ENCODE peak calls at places on chromosomes 6 and 20, in seven cellular contexts. V is MM.1S, F is fibroblast of lung, Q is neuronal stem cell, P is H9, H is keratinocyte, I is K562. O is an unnamed sample.

GRCh38 chr6:7914991-7915789 is 4.6 kb upstream of the TXNDC5 start:
- DNase-seq in V (no peak), F (peak), Q (no peak), P (no peak), H (no peak), I (no peak), O (peak)

GRCh38 chr6:16684896-16685554 is 76.2 kb downstream of the ATXN1 start:
- DNase-seq in V (no peak), F (peak), Q (no peak), P (no peak), H (no peak), I (no peak), O (no peak)

GRCh38 chr6:147274776-147275175 is 70.6 kb downstream of the STXBP5 start:
- DNase-seq in V (no peak), F (no peak), Q (no peak), P (no peak), H (no peak), I (no peak), O (no peak)

GRCh38 chr6:155026366-155027045 is 31.4 kb downstream of the TIAM2 start:
- DNase-seq in V (no peak), F (peak), Q (no peak), P (no peak), H (peak), I (no peak), O (no peak)

GRCh38 chr6:158517038-158517437 is 42.9 kb upstream of the TMEM181 start:
- DNase-seq in V (no peak), F (no peak), Q (no peak), P (no peak), H (no peak), I (no peak), O (no peak)

GRCh38 chr6:137271245-137272183 is 52.3 kb upstream of the IFNGR1 start:
- DNase-seq in V (peak), F (peak), Q (peak), P (no peak), H (no peak), I (no peak), O (peak)

GRCh38 chr20:37364927-37365272 is 19.0 kb downstream of the SRC start:
- DNase-seq in V (no peak), F (no peak), Q (no peak), P (no peak), H (no peak), I (no peak), O (peak)

GRCh38 chr6:137868721-137869631 is 1.9 kb downstream of the TNFAIP3 start:
- DNase-seq in V (no peak), F (no peak), Q (no peak), P (no peak), H (no peak), I (no peak), O (peak)

GRCh38 chr6:11596640-11597237 is 59.2 kb downstream of the TMEM170B start:
- DNase-seq in V (no peak), F (no peak), Q (no peak), P (no peak), H (no peak), I (no peak), O (no peak)

GRCh38 chr6:166418691-166419143 is 36.0 kb upstream of the MPC1 start:
- DNase-seq in V (no peak), F (no peak), Q (no peak), P (no peak), H (no peak), I (no peak), O (no peak)

GRCh38 chr6:120410586-120410985 is 923.7 kb downstream of the TBC1D32 start:
- DNase-seq in V (no peak), F (no peak), Q (no peak), P (no peak), H (no peak), I (no peak), O (no peak)

GRCh38 chr6:14711056-14711703 is 534.7 kb upstream of the JARID2 start:
- DNase-seq in V (peak), F (peak), Q (no peak), P (peak), H (peak), I (peak), O (peak)

GRCh38 chr6:13406781-13407180 is 78.4 kb upstream of the TBC1D7 start:
- DNase-seq in V (no peak), F (no peak), Q (no peak), P (no peak), H (no peak), I (no peak), O (no peak)

GRCh38 chr6:170205534-170206316 is 85.2 kb downstream of the DLL1 start:
- DNase-seq in V (no peak), F (no peak), Q (no peak), P (peak), H (no peak), I (no peak), O (no peak)

GRCh38 chr6:136582702-136583471 is 32.7 kb upstream of the MAP7 start:
- DNase-seq in V (peak), F (peak), Q (no peak), P (no peak), H (no peak), I (peak), O (no peak)

GRCh38 chr20:19699132-19699971 is 58.7 kb upstream of the RIN2 start:
- DNase-seq in V (no peak), F (peak), Q (no peak), P (no peak), H (peak), I (no peak), O (no peak)

GRCh38 chr6:87705070-87705691 is 3.1 kb upstream of the AKIRIN2 start:
- DNase-seq in V (no peak), F (peak), Q (no peak), P (no peak), H (no peak), I (no peak), O (no peak)

GRCh38 chr6:101386982-101387381 is 6.5 kb upstream of the GRIK2 start:
- DNase-seq in V (no peak), F (no peak), Q (no peak), P (peak), H (no peak), I (no peak), O (no peak)

GRCh38 chr6:52576392-52577021 is 353 bp downstream of the TRAM2 start:
- DNase-seq in V (peak), F (peak), Q (peak), P (peak), H (no peak), I (peak), O (peak)

GRCh38 chr6:45378324-45378926 is 691 bp upstream of the SUPT3H start:
- DNase-seq in V (peak), F (no peak), Q (no peak), P (no peak), H (no peak), I (no peak), O (peak)

GRCh38 chr6:81547149-81547548 is 205.3 kb downstream of the TENT5A start:
- DNase-seq in V (no peak), F (no peak), Q (no peak), P (no peak), H (no peak), I (no peak), O (no peak)

GRCh38 chr6:41430875-41431274 is 95.5 kb downstream of the NCR2 start:
- DNase-seq in V (no peak), F (peak), Q (no peak), P (no peak), H (no peak), I (no peak), O (no peak)

GRCh38 chr6:110357696-110358535 is at the start of gene METTL24:
- DNase-seq in V (no peak), F (no peak), Q (no peak), P (peak), H (no peak), I (no peak), O (no peak)

GRCh38 chr6:106360989-106361430 is 493 bp downstream of the CRYBG1 start:
- DNase-seq in V (no peak), F (no peak), Q (peak), P (peak), H (no peak), I (no peak), O (no peak)

GRCh38 chr6:5361371-5361770 is 100.1 kb downstream of the FARS2 start:
- DNase-seq in V (no peak), F (peak), Q (no peak), P (no peak), H (no peak), I (no peak), O (no peak)

GRCh38 chr6:12354499-12354898 is 64.3 kb downstream of the EDN1 start:
- DNase-seq in V (no peak), F (peak), Q (no peak), P (peak), H (peak), I (no peak), O (peak)

GRCh38 chr6:169999367-169999766 is 247.9 kb downstream of the ERMARD start:
- DNase-seq in V (no peak), F (no peak), Q (no peak), P (peak), H (no peak), I (no peak), O (no peak)

GRCh38 chr20:11387189-11387754 is 530.4 kb upstream of the BTBD3 start:
- DNase-seq in V (no peak), F (peak), Q (no peak), P (no peak), H (peak), I (no peak), O (no peak)

GRCh38 chr20:50772418-50773185 is 22.3 kb upstream of the BCAS4 start:
- DNase-seq in V (no peak), F (no peak), Q (no peak), P (peak), H (no peak), I (no peak), O (no peak)

GRCh38 chr6:125798734-125799510 is 8.2 kb downstream of the NCOA7 start:
- DNase-seq in V (peak), F (peak), Q (no peak), P (no peak), H (no peak), I (no peak), O (peak)

GRCh38 chr6:134379086-134379485 is 61.2 kb upstream of the SGK1 start:
- DNase-seq in V (no peak), F (no peak), Q (no peak), P (peak), H (peak), I (no peak), O (peak)

GRCh38 chr6:133040025-133040838 is 200.9 kb upstream of the EYA4 start:
- DNase-seq in V (peak), F (peak), Q (no peak), P (no peak), H (no peak), I (no peak), O (no peak)

GRCh38 chr6:137571854-137572253 is 77.7 kb upstream of the OLIG3 start:
- DNase-seq in V (peak), F (peak), Q (peak), P (peak), H (no peak), I (peak), O (peak)

GRCh38 chr20:31641391-31641790 is 3.7 kb downstream of the COX4I2 start:
- DNase-seq in V (no peak), F (no peak), Q (no peak), P (no peak), H (no peak), I (no peak), O (no peak)

GRCh38 chr6:149094156-149094555 is 223.4 kb upstream of the TAB2 start:
- DNase-seq in V (no peak), F (peak), Q (no peak), P (no peak), H (no peak), I (no peak), O (no peak)

GRCh38 chr6:56156643-56157042 is 90.7 kb downstream of the COL21A1 start:
- DNase-seq in V (no peak), F (peak), Q (no peak), P (no peak), H (no peak), I (no peak), O (no peak)

GRCh38 chr6:5606546-5606945 is 345.2 kb downstream of the FARS2 start:
- DNase-seq in V (no peak), F (peak), Q (no peak), P (no peak), H (no peak), I (no peak), O (no peak)

GRCh38 chr6:149846321-149846720 is 17.8 kb downstream of the LRP11 start:
- DNase-seq in V (no peak), F (peak), Q (no peak), P (no peak), H (no peak), I (no peak), O (no peak)

GRCh38 chr6:106309024-106309423 is 16.5 kb downstream of the ATG5 start:
- DNase-seq in V (no peak), F (peak), Q (no peak), P (no peak), H (no peak), I (no peak), O (no peak)

DNA sequence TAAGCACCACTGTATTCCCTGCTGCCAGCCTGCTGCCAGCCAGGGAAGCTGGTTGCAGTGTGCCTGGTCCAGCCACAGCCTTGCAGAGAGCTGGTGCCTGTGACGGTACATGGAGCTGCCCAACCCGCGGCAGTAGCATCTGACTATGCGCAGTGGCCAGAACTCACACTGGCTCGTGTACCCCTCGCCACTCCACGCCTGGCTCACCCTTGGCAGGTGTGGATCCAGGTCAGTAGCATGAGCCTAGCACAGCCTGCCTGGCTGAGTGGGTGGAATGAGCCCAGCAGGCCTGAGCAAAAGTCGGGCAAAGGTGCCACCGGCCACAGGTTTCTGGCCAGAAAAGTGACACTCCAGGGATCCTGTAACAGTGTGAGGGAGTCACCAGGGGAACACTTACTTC is 361.7 kb upstream of the MAP3K7 start:
- DNase-seq in V (no peak), F (no peak), Q (no peak), P (no peak), H (no peak), I (no peak), O (no peak)
- H3K9ac ChIP-seq in V (no peak), F (no peak), Q (no peak), P (no peak), H (no peak), I (no peak), O (no peak)

DNA sequence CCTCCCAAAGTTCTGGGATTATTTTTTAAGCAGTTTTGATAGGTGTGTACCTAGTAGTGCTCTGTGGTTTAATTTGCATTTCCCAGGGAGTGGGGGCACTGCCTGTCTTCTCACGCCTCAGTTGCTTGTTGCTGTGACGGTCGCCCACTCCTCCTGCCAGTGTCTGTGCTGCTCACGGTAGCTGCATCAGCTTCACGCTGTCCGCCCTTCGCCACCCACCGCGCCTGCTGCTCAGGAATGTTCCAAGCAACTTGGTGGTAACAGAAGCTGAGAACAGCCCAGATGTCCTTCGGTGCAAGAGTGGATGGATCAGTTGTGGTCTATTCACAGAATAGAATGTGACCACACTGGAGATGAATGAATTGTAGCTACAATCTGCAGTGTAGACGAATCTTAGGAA is 22.9 kb downstream of the DNAJC5 start:
- DNase-seq in V (no peak), F (peak), Q (no peak), P (no peak), H (no peak), I (no peak), O (no peak)
- H3K9ac ChIP-seq in V (no peak), F (no peak), Q (peak), P (no peak), H (no peak), I (no peak), O (no peak)

DNA sequence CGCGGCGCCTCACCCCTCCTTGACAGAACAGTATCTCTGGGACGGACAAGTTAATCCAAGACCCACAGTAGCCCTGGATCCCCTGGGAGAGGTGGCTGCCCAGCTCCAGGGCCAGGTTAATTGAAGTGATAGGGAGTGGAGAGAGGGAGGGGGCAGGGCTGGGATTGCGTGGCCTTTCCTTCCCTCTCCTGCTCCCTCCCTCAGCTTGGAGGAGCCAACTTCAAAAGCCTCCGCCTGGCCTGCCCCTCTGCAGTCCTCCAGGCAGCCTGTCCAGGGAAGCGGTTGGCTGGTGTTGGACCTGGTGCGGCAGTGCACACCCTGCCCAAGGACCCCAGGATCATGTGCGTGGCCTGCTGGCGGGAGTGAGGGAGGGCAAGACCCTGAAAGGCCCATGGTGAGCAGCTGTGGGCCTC is at the start of gene C20orf204:
- DNase-seq in V (no peak), F (no peak), Q (no peak), P (peak), H (no peak), I (peak), O (no peak)
- H3K9ac ChIP-seq in V (no peak), F (no peak), Q (peak), P (no peak), H (no peak), I (peak), O (no peak)

DNA sequence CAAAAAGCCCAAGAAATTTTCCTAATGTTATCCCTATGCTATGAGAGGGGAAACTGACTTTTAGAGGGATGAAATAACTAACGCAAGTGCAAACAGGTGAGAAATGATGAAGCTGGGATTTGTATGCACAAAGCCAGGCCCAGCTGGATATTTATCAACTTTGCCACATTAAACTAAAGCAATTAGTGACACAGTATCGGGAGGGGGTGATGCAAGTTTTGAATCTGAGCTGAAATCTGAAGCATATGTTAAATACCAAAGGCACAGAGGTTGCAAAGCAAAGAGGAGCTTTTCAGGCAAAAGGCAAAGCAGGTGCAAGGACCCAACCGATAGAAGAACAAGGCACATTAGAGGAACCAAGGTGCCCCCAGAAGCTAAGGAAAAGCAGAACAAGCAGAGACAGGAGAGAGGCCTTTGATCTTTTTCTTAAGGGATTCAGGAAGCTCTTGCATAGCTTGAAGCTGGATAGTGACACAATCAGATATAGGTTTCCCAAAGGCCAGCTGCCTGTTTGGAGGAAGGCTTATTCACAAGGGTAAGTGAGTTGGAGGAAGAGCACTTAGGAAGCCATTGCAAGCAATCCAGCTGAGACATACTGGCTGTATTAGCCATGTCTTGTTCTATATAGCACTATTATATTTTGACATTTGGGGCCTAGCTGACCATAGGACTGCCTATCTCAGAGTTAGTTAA is 207.5 kb downstream of the HIVEP2 start:
- DNase-seq in V (no peak), F (no peak), Q (no peak), P (no peak), H (no peak), I (no peak), O (no peak)
- H3K9ac ChIP-seq in V (no peak), F (no peak), Q (no peak), P (no peak), H (no peak), I (no peak), O (no peak)

DNA sequence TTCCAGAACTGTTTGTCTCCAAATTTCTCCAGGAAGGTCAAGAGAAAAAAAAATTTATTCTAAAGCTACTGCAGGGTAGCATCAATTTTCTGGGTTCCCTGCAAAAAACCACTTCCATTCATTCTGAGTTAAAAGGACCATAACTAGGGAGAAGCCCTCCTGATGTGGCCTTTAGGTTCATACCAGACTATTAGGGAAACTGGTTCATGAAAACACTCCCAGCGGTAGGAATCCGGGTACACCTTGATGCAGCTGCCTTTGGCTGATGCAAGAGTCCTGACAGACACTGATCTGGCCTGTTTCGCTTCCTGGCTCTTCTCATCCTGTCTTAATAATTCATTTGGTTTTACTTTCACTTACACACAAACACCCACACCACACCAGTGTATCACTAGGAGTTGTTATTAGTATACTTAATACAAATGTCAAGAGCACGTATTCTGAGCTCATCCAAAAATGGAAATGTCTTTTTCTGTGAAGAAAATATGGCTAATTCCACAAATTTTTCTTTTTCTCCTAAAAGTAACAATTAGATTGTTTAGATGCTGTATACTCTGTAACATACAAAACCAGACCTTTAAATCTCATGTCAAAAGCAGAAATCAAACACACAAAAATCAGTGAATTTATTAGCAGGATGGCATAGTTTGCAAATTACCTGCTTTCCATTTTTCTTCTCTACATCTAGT is 38.4 kb upstream of the ARHGAP18 start:
- DNase-seq in V (peak), F (peak), Q (no peak), P (peak), H (peak), I (peak), O (peak)
- H3K9ac ChIP-seq in V (peak), F (no peak), Q (no peak), P (no peak), H (peak), I (peak), O (peak)

O was measured in Karpas-422.